ENCODE peak calls at places on chromosomes 7 and 10, in five cellular contexts. Y, U, V, E and K are unnamed samples. For H3K27me3, the result is how much of the 10 kb centered on the place peaks cover.

GRCh38 chr10:85177767-85178166 is 849.4 kb downstream of the CCSER2 start:
- DNase-seq in Y (no peak), U (no peak), V (no peak), E (no peak), K (no peak)

GRCh38 chr10:122590158-122590557 is 29.6 kb downstream of the DMBT1 start:
- DNase-seq in Y (no peak), U (no peak), V (no peak), E (no peak), K (no peak)

GRCh38 chr10:75764974-75765551 is 333.6 kb downstream of the LRMDA start:
- DNase-seq in Y (no peak), U (no peak), V (no peak), E (no peak), K (no peak)

GRCh38 chr7:2028733-2029132 is 204.0 kb downstream of the MAD1L1 start:
- DNase-seq in Y (no peak), U (no peak), V (peak), E (no peak), K (no peak)

GRCh38 chr7:116185956-116186355 is 24.4 kb upstream of the TES start:
- DNase-seq in Y (no peak), U (no peak), V (no peak), E (no peak), K (no peak)

GRCh38 chr7:28362812-28363211 is 49.5 kb upstream of the CREB5 start:
- DNase-seq in Y (no peak), U (no peak), V (no peak), E (no peak), K (no peak)

GRCh38 chr7:107394301-107394700 is 75.6 kb upstream of the GPR22 start:
- DNase-seq in Y (no peak), U (no peak), V (no peak), E (no peak), K (no peak)

GRCh38 chr7:146136357-146136875 is 19.8 kb downstream of the CNTNAP2 start:
- DNase-seq in Y (no peak), U (no peak), V (no peak), E (no peak), K (no peak)

GRCh38 chr7:30682131-30683083 is at the start of gene CRHR2:
- DNase-seq in Y (no peak), U (no peak), V (no peak), E (no peak), K (peak)

GRCh38 chr10:29731760-29732159 is 97.0 kb upstream of the SVIL start:
- DNase-seq in Y (no peak), U (no peak), V (no peak), E (peak), K (no peak)

GRCh38 chr7:140342732-140343514 is 55.4 kb downstream of the SLC37A3 start:
- DNase-seq in Y (no peak), U (peak), V (peak), E (peak), K (peak)

GRCh38 chr10:6347391-6347951 is 144.7 kb downstream of the PFKFB3 start:
- DNase-seq in Y (no peak), U (no peak), V (no peak), E (no peak), K (no peak)

GRCh38 chr7:21497072-21497471 is 45.8 kb upstream of the DNAH11 start:
- DNase-seq in Y (no peak), U (no peak), V (no peak), E (no peak), K (no peak)

GRCh38 chr7:39088730-39089129 is 111.0 kb downstream of the POU6F2 start:
- DNase-seq in Y (no peak), U (no peak), V (no peak), E (no peak), K (no peak)

GRCh38 chr10:119025776-119026175 is 3.7 kb upstream of the NANOS1 start:
- DNase-seq in Y (no peak), U (no peak), V (peak), E (no peak), K (no peak)

GRCh38 chr10:124995605-124996004 is 53.7 kb downstream of the ZRANB1 start:
- DNase-seq in Y (no peak), U (no peak), V (peak), E (no peak), K (no peak)

GRCh38 chr10:58475322-58476277 is 37.1 kb upstream of the BICC1 start:
- DNase-seq in Y (no peak), U (no peak), V (no peak), E (no peak), K (no peak)

DNA sequence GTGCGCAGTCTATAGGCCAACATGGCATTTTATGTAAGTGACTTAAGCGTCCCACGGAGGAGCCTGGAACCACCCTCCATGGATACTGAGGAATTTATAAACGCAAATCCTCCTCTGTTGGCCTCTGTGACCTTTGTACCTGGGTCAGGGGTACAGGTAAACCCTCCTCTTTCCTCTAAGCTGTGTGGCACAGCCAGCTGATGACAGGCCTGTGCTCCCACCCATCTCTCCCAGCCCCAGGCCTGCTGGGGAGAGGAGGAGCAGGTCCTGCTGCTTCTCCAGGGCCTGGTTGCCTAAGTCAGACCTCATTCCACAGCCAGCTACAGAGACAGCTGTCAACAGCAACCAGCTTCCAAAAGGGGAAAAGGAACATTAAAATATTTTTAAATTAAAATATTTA is 5.0 kb downstream of the AVPI1 start:
- DNase-seq in Y (no peak), U (peak), V (no peak), E (peak), K (no peak)
- H3K27me3 ChIP-seq in Y (under half), U (under half), V (under half), E (under half), K (under half)

DNA sequence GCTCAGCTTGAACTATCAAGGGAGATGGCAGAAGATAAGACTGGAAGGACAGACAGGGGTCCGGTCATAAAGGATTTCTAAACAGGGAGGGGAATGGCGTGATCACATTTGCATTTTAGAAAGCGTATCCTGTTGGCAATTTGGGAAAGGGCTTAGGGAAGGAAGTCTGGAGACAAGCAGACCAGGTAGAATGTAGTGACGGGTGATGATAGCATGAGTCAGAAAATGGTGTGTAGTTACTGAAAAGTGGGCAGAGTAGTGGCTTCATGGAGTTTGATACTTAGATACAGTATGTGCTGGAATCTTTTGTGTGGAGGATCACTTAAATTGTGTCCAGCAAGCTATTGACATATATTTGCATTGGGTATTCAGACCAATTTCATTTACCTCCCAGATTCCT is 61.2 kb downstream of the LRGUK start:
- DNase-seq in Y (no peak), U (no peak), V (no peak), E (no peak), K (no peak)
- TF ChIP-seq CTCF in Y (no peak), U (no peak), V (no peak), E (no peak), K (no peak)

GRCh38 chr10:129972145-129972965 is 8.3 kb upstream of the EBF3 start:
- DNase-seq in Y (no peak), U (no peak), V (peak), E (no peak), K (no peak)
- H3K27me3 ChIP-seq in Y (under half), U (under half), V (half or more), E (half or more), K (half or more)

GRCh38 chr7:102317231-102318059 is 30.8 kb downstream of the SH2B2 start:
- DNase-seq in Y (no peak), U (peak), V (no peak), E (no peak), K (no peak)
- TF ChIP-seq CTCF in Y (no peak), U (no peak), V (no peak), E (no peak), K (peak)

DNA sequence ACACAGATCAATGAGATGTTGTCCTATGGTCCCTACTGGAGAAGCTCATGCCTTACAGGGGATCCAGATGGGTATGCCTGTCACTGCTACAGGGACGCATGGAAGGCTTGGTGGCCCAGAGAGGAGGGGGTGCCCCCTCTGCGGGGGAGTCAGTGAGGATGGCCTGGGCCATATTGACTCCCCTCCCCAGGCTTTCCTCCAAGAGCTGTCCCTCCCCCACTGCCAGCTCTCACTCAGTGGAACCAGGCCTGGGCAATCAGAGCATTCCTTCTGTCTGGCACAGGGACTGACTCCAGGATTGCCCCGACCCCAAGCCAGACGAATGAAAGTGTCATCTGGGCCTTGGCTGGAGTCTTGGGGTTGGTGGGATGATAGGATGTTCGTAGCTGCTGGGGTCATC is 24.3 kb downstream of the FAM241B start:
- DNase-seq in Y (no peak), U (no peak), V (no peak), E (no peak), K (no peak)
- H3K27me3 ChIP-seq in Y (under half), U (under half), V (under half), E (under half), K (under half)

GRCh38 chr7:134553976-134554375 is 5.1 kb downstream of the AKR1B15 start:
- DNase-seq in Y (no peak), U (no peak), V (no peak), E (no peak), K (peak)
- TF ChIP-seq CTCF in Y (no peak), U (peak), V (no peak), E (no peak), K (peak)

GRCh38 chr10:3451516-3452185 is 279.1 kb upstream of the PITRM1 start:
- DNase-seq in Y (no peak), U (no peak), V (no peak), E (no peak), K (no peak)

GRCh38 chr10:3442451-3442990 is 269.9 kb upstream of the PITRM1 start:
- DNase-seq in Y (no peak), U (no peak), V (no peak), E (no peak), K (no peak)

GRCh38 chr10:3445688-3446087 is 273.1 kb upstream of the PITRM1 start:
- DNase-seq in Y (no peak), U (no peak), V (no peak), E (no peak), K (no peak)

GRCh38 chr10:3446233-3446632 is 273.7 kb upstream of the PITRM1 start:
- DNase-seq in Y (no peak), U (no peak), V (no peak), E (no peak), K (no peak)
- H3K27me3 ChIP-seq in Y (under half), U (under half), V (under half), E (under half), K (under half)